ENCODE peak calls at places on chromosomes 6 and 20, in five cellular contexts. E is MM.1S, G is EL, R is NCI-H748 treated with DMSO at 0.1 percent for 48 hours, X is GM06990. L is an unnamed sample.

GRCh38 chr6:135324531-135324930 is 143.4 kb downstream of the MYB start:
- DNase-seq in E (no peak), R (no peak), X (no peak), G (no peak), L (no peak)

GRCh38 chr20:33522256-33522820 is 32.4 kb downstream of the CBFA2T2 start:
- DNase-seq in E (no peak), R (no peak), X (no peak), G (no peak), L (peak)

GRCh38 chr6:44096615-44097014 is 30.6 kb downstream of the MRPL14 start:
- DNase-seq in E (peak), G (peak), X (peak), R (peak), L (peak)

GRCh38 chr6:34132486-34133185 is 13.3 kb downstream of the GRM4 start:
- DNase-seq in E (peak), G (no peak), X (no peak), R (no peak), L (peak)

GRCh38 chr6:44222987-44223470 is 366 bp upstream of the SLC29A1 start:
- DNase-seq in G (no peak), X (no peak), E (peak), R (no peak), L (no peak)

GRCh38 chr20:22795455-22795854 is 211.1 kb upstream of the FOXA2 start:
- DNase-seq in R (no peak), X (no peak), G (no peak), E (no peak), L (no peak)

GRCh38 chr6:53014744-53015143 is 19.7 kb upstream of the GSTA4 start:
- DNase-seq in X (no peak), E (no peak), G (peak), R (no peak), L (no peak)

GRCh38 chr6:109165392-109165964 is 70.2 kb downstream of the CEP57L1 start:
- DNase-seq in E (no peak), R (peak), X (no peak), G (peak), L (no peak)

GRCh38 chr20:34954905-34955231 is 738 bp downstream of the GSS start:
- DNase-seq in X (no peak), G (peak), R (peak), E (no peak), L (no peak)

L was measured in RPMI8226.